ENCODE peak calls at places on chromosomes 4 and X, in seven cellular contexts. S, A, O, D, R, K and F are unnamed samples.

GRCh38 chr4:186105721-186106335 is 1.3 kb downstream of the FAM149A start:
- DNase-seq in S (no peak), A (no peak), O (no peak), D (no peak), R (no peak), K (peak), F (no peak)

GRCh38 chr4:189313861-189314513 is 626.7 kb upstream of the FRG1 start:
- DNase-seq in S (no peak), A (no peak), O (no peak), D (no peak), R (no peak), K (no peak), F (no peak)

GRCh38 chrX:131288738-131289511 is at the start of gene IGSF1:
- DNase-seq in S (no peak), A (peak), O (peak), D (peak), R (no peak), K (no peak), F (no peak)

GRCh38 chr4:147589586-147589985 is 27.6 kb upstream of the TMEM184C start:
- DNase-seq in S (no peak), A (no peak), O (no peak), D (peak), R (no peak), K (no peak), F (no peak)

GRCh38 chrX:63889001-63889400 is 104.0 kb upstream of the ARHGEF9 start:
- DNase-seq in S (no peak), A (peak), O (no peak), D (no peak), R (no peak), K (peak), F (peak)

GRCh38 chrX:134821370-134821769 is 163.1 kb upstream of the PLAC1 start:
- DNase-seq in S (no peak), A (peak), O (no peak), D (no peak), R (no peak), K (peak), F (peak)

GRCh38 chr4:169626328-169627282 is 6.2 kb downstream of the CLCN3 start:
- DNase-seq in S (no peak), A (no peak), O (no peak), D (no peak), R (no peak), K (peak), F (no peak)

GRCh38 chr4:105022811-105023667 is 123.6 kb upstream of the TET2 start:
- DNase-seq in S (no peak), A (peak), O (no peak), D (no peak), R (no peak), K (peak), F (peak)

GRCh38 chrX:57286507-57287251 is at the start of gene FAAH2:
- DNase-seq in S (peak), A (no peak), O (peak), D (no peak), R (peak), K (peak), F (no peak)

GRCh38 chr4:14994242-14994641 is 8.0 kb upstream of the CPEB2 start:
- DNase-seq in S (no peak), A (peak), O (no peak), D (no peak), R (no peak), K (peak), F (peak)

GRCh38 chr4:56906534-56906933 is 1.2 kb upstream of the REST start:
- DNase-seq in S (no peak), A (no peak), O (no peak), D (no peak), R (no peak), K (no peak), F (peak)

GRCh38 chr4:153476829-153477574 is 10.8 kb downstream of the TMEM131L start:
- DNase-seq in S (no peak), A (no peak), O (no peak), D (no peak), R (no peak), K (peak), F (no peak)

GRCh38 chrX:73977542-73978169 is 326.3 kb upstream of the ZCCHC13 start:
- DNase-seq in S (no peak), A (no peak), O (no peak), D (no peak), R (no peak), K (no peak), F (no peak)

GRCh38 chr4:114780205-114780604 is 181.6 kb downstream of the UGT8 start:
- DNase-seq in S (no peak), A (no peak), O (no peak), D (no peak), R (peak), K (peak), F (peak)

GRCh38 chr4:44186096-44186849 is 262.3 kb downstream of the KCTD8 start:
- DNase-seq in S (no peak), A (no peak), O (no peak), D (no peak), R (no peak), K (no peak), F (peak)

GRCh38 chrX:133215747-133216146 is 2.4 kb downstream of the TFDP3 start:
- DNase-seq in S (no peak), A (peak), O (no peak), D (no peak), R (no peak), K (peak), F (no peak)

GRCh38 chr4:178395798-178396197 is 953.6 kb upstream of the AGA start:
- DNase-seq in S (no peak), A (no peak), O (no peak), D (no peak), R (no peak), K (peak), F (peak)

GRCh38 chrX:51876441-51876840 is 17.0 kb upstream of the MAGED1 start:
- DNase-seq in S (no peak), A (peak), O (no peak), D (no peak), R (no peak), K (no peak), F (no peak)

GRCh38 chr4:37976513-37976912 is 16.3 kb downstream of the PTTG2 start:
- DNase-seq in S (no peak), A (no peak), O (no peak), D (no peak), R (no peak), K (peak), F (peak)

GRCh38 chr4:176879370-176880116 is 86.8 kb upstream of the VEGFC start:
- DNase-seq in S (no peak), A (peak), O (no peak), D (no peak), R (no peak), K (peak), F (no peak)

GRCh38 chr4:182928061-182928460 is 10.9 kb upstream of the DCTD start:
- DNase-seq in S (peak), A (peak), O (no peak), D (no peak), R (no peak), K (no peak), F (peak)

GRCh38 chrX:10119399-10119990 is 37.3 kb upstream of the CLCN4 start:
- DNase-seq in S (peak), A (peak), O (peak), D (peak), R (peak), K (peak), F (peak)

GRCh38 chr4:30002345-30002744 is 717.8 kb upstream of the PCDH7 start:
- DNase-seq in S (no peak), A (no peak), O (no peak), D (no peak), R (no peak), K (no peak), F (no peak)

GRCh38 chr4:91830681-91831395 is 472.9 kb upstream of the GRID2 start:
- DNase-seq in S (no peak), A (no peak), O (no peak), D (no peak), R (no peak), K (no peak), F (no peak)

GRCh38 chr4:74056858-74057562 is 18.5 kb upstream of the CXCL3 start:
- DNase-seq in S (no peak), A (peak), O (no peak), D (no peak), R (no peak), K (peak), F (peak)

GRCh38 chrX:134287356-134287755 is 50.4 kb downstream of the CCDC160 start:
- DNase-seq in S (no peak), A (no peak), O (no peak), D (no peak), R (no peak), K (no peak), F (no peak)